ENCODE peak calls at places on chromosomes 5 and 9, in ten cellular contexts. H is Peyer's patch, P is IMR-90, Y is adrenal gland, F is gastrocnemius medialis, I is A549, X is HCT116, C is ovary, V is prostate gland, T is tibial nerve. W is an unnamed sample.
A peak's percentile ranks its signal among the peaks of the same experiment; 100 is the strongest.

GRCh38 chr5:178468196-178468685 is 122.0 kb downstream of the COL23A1 start:
- DNase-seq in I (no peak), F (no peak), X (no peak), H (no peak), Y (no peak), C (no peak), V (no peak), T (no peak), P (no peak), W (no peak)

GRCh38 chr9:5191983-5192382 is 6.5 kb upstream of the INSL6 start:
- DNase-seq in T (no peak), H (no peak), F (no peak), C (no peak), P (no peak), V (no peak), I (no peak), X (no peak), Y (no peak), W (no peak)

GRCh38 chr5:30765227-30765626 is 428.3 kb upstream of the CDH6 start:
- DNase-seq in I (no peak), H (no peak), F (no peak), X (no peak), Y (no peak), C (no peak), T (no peak), P (peak; percentile 88), V (no peak), W (no peak)

GRCh38 chr5:68500828-68501227 is 285.3 kb downstream of the PIK3R1 start:
- DNase-seq in I (no peak), F (no peak), H (no peak), T (no peak), X (no peak), P (no peak), V (no peak), Y (no peak), C (no peak), W (no peak)

GRCh38 chr9:14428781-14429230 is 114.9 kb upstream of the NFIB start:
- DNase-seq in F (peak; percentile 19), C (peak; percentile 65), T (peak; percentile 82), I (peak; percentile 41), V (peak; percentile 73), H (peak; percentile 20), X (peak; percentile 57), Y (peak; percentile 72), P (peak; percentile 69), W (peak; percentile 58)

GRCh38 chr9:98520221-98520920 is 188.4 kb downstream of the GABBR2 start:
- DNase-seq in I (no peak), C (no peak), F (no peak), V (no peak), P (peak; percentile 86), Y (no peak), H (no peak), T (no peak), X (no peak), W (no peak)

GRCh38 chr5:151239237-151239861 is 13.6 kb upstream of the GM2A start:
- DNase-seq in T (peak; percentile 60), H (peak; percentile 74), F (peak; percentile 34), C (peak; percentile 81), P (peak; percentile 63), I (peak; percentile 67), V (no peak), X (peak; percentile 34), Y (peak; percentile 79), W (peak; percentile 83)

GRCh38 chr5:83955916-83956315 is 235.3 kb upstream of the HAPLN1 start:
- DNase-seq in F (no peak), P (peak; percentile 77), C (no peak), V (no peak), Y (no peak), H (no peak), T (no peak), I (no peak), X (no peak), W (no peak)

GRCh38 chr5:415928-416635 is 26.9 kb upstream of the EXOC3 start:
- DNase-seq in I (no peak), F (no peak), C (no peak), Y (peak; percentile 62), V (no peak), X (no peak), H (no peak), P (no peak), T (no peak), W (no peak)

GRCh38 chr5:120160120-120160895 is 303.8 kb upstream of the PRR16 start:
- DNase-seq in I (no peak), T (no peak), X (no peak), F (no peak), Y (no peak), H (no peak), P (peak; percentile 89), V (no peak), C (no peak), W (no peak)

GRCh38 chr9:30075451-30076199 is 2308.8 kb upstream of the ACO1 start:
- DNase-seq in H (no peak), I (peak; percentile 1), Y (no peak), C (no peak), F (no peak), X (peak; percentile 55), P (no peak), V (no peak), T (no peak), W (no peak)

GRCh38 chr5:61052870-61053269 is 107.9 kb downstream of the NDUFAF2 start:
- DNase-seq in H (no peak), P (peak; percentile 91), V (no peak), T (no peak), I (peak; percentile 3), C (no peak), Y (no peak), F (no peak), X (peak; percentile 93), W (no peak)

GRCh38 chr9:38384990-38385848 is 7.3 kb upstream of the ALDH1B1 start:
- DNase-seq in T (no peak), P (no peak), Y (no peak), I (no peak), F (no peak), X (no peak), H (no peak), V (no peak), C (no peak), W (no peak)

GRCh38 chr5:167943353-167943752 is 348.1 kb upstream of the WWC1 start:
- DNase-seq in C (no peak), X (no peak), P (no peak), V (no peak), Y (no peak), F (no peak), H (no peak), I (no peak), T (no peak), W (no peak)
- H3K4me3 ChIP-seq in C (no peak overlapping the region), X (no peak overlapping the region), P (no peak overlapping the region), V (no peak overlapping the region), Y (no peak overlapping the region), F (no peak overlapping the region), H (no peak overlapping the region), I (no peak overlapping the region), T (no peak overlapping the region), W (no peak overlapping the region)

DNA sequence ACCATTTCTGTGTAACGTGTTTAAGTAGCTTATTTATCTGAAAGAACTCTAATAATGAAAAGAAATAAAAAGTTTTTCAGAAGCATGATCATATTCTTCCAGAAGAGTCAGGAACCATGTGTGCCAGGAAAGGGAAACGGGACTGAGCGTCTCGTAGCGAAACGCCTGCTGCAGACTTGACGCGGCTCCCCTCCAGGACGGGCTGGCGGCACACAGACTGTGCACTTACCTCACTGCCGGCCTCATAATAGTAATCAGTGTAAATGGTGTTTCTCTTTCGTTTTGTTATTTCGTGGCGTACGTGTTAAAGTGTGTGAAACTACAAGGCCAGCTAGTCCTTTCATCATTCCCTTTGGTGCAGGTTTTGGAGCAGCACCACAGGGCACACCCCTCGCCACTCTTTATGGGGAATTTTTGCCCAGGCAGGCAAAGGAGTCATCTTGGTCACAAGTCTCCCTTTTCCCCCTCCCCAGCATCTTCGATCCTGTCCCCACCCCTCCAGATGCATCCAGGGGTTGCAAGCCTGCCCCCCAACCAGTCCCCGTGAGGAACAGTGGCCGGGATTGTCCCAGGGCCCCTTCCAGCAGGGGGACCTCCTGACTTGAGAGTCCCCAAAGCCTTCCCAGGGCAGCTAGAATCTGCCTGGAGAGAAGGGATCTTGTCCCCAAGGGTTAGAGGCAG is 233.1 kb downstream of the FANCC start:
- DNase-seq in V (no peak), I (no peak), Y (no peak), C (no peak), T (no peak), P (no peak), F (no peak), H (no peak), X (no peak), W (no peak)
- H3K4me1 ChIP-seq in V (peaks cover 19% of the 10 kb centered on the region), I (peaks cover 93% of the 10 kb centered on the region), Y (no peaks in the 10 kb centered on the region), C (peaks cover 1% of the 10 kb centered on the region), T (peaks cover 65% of the 10 kb centered on the region), P (no peaks in the 10 kb centered on the region), F (peaks cover 72% of the 10 kb centered on the region), H (peaks cover 11% of the 10 kb centered on the region), X (no peaks in the 10 kb centered on the region), W (peaks cover 6% of the 10 kb centered on the region)

DNA sequence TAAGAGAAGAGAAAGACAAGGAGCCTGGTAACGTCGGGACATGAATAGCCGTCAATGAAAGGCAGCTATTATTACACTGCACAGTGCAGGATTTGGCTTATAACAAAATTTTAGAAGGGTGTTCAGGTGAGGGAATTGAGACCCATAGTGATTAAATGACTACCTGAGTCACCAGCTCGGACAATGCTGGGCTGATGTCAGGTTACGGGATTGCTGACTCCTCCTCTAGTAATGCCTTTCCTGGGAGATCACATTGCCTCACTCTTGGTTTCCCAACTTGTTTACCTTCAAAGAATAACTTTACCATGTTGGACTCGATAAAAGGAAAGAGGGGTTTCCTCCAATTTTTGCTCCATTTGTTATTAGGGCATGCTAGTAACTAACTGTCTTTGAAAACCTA is 132.6 kb downstream of the GHR start:
- DNase-seq in H (no peak), V (no peak), C (no peak), P (no peak), F (peak; percentile 73), T (no peak), X (no peak), Y (no peak), I (no peak), W (no peak)
- TF ChIP-seq POLR2A in H (no peak), V (no peak), C (no peak), P (no peak), F (no peak), T (no peak), X (no peak), Y (no peak), I (no peak), W (no peak)

GRCh38 chr5:75045071-75045470 is 7.3 kb downstream of the GCNT4 start:
- DNase-seq in V (no peak), C (no peak), P (no peak), H (no peak), T (no peak), F (no peak), X (no peak), Y (no peak), I (no peak), W (no peak)

GRCh38 chr5:75046366-75047142 is 5.8 kb downstream of the GCNT4 start:
- DNase-seq in P (no peak), V (no peak), I (no peak), F (no peak), C (no peak), H (no peak), X (no peak), T (no peak), Y (no peak), W (no peak)

GRCh38 chr5:75048457-75048953 is 3.9 kb downstream of the GCNT4 start:
- DNase-seq in I (no peak), C (no peak), F (no peak), Y (no peak), H (no peak), X (no peak), T (no peak), P (peak; percentile 37), V (no peak), W (no peak)

GRCh38 chr5:75049581-75050274 is 2.6 kb downstream of the GCNT4 start:
- DNase-seq in Y (peak; percentile 47), C (no peak), X (peak; percentile 68), I (peak; percentile 53), H (peak; percentile 39), F (no peak), T (peak; percentile 33), V (peak; percentile 28), P (peak; percentile 62), W (peak; percentile 77)

GRCh38 chr5:75047356-75047755 is 5.0 kb downstream of the GCNT4 start:
- DNase-seq in X (no peak), T (no peak), V (no peak), Y (no peak), I (no peak), C (no peak), H (no peak), P (no peak), F (no peak), W (no peak)
- H3K4me3 ChIP-seq in X (no peak overlapping the region), T (no peak overlapping the region), V (no peak overlapping the region), Y (no peak overlapping the region), I (no peak overlapping the region), C (no peak overlapping the region), H (no peak overlapping the region), P (no peak overlapping the region), F (no peak overlapping the region), W (no peak overlapping the region)